ENCODE peak calls at places on chromosomes 6 and 20, in five cellular contexts. D, X, K, C and A are unnamed samples.

GRCh38 chr6:160596433-160596832 is 67.6 kb downstream of the LPA start:
- DNase-seq in D (peak; percentile 2), X (no peak), K (no peak), C (no peak), A (no peak)

GRCh38 chr20:51335329-51335841 is 207.1 kb downstream of the NFATC2 start:
- DNase-seq in D (peak; percentile 100), X (no peak), K (no peak), C (peak; percentile 64), A (no peak)

GRCh38 chr6:4931530-4932505 is 72.0 kb downstream of the RPP40 start:
- DNase-seq in D (no peak), X (no peak), K (no peak), C (no peak), A (no peak)

GRCh38 chr6:93940381-93940780 is 521.0 kb upstream of the EPHA7 start:
- DNase-seq in D (no peak), X (no peak), K (no peak), C (no peak), A (no peak)

GRCh38 chr20:63829598-63829942 is 1.5 kb downstream of the ZBTB46 start:
- DNase-seq in D (no peak), X (no peak), K (no peak), C (no peak), A (peak; percentile 39)

GRCh38 chr6:48837744-48838143 is 625.3 kb downstream of the MMUT start:
- DNase-seq in D (no peak), X (no peak), K (no peak), C (no peak), A (no peak)

GRCh38 chr6:44653761-44654218 is 266.3 kb downstream of the CDC5L start:
- DNase-seq in D (peak; percentile 49), X (no peak), K (no peak), C (no peak), A (no peak)

GRCh38 chr6:161169060-161169459 is 104.8 kb downstream of the AGPAT4 start:
- DNase-seq in D (no peak), X (no peak), K (no peak), C (no peak), A (no peak)

GRCh38 chr6:149032599-149033405 is 284.7 kb upstream of the TAB2 start:
- DNase-seq in D (peak; percentile 97), X (no peak), K (peak; percentile 74), C (peak; percentile 66), A (peak; percentile 86)

GRCh38 chr6:36787210-36787609 is 52.0 kb downstream of the CPNE5 start:
- DNase-seq in D (no peak), X (no peak), K (no peak), C (no peak), A (no peak)

GRCh38 chr20:38168791-38169589 is 3.9 kb upstream of the TGM2 start:
- DNase-seq in D (peak; percentile 89), X (no peak), K (peak; percentile 85), C (no peak), A (peak; percentile 55)

GRCh38 chr6:4186391-4186790 is 51.0 kb upstream of the ECI2 start:
- DNase-seq in D (no peak), X (no peak), K (no peak), C (no peak), A (no peak)

GRCh38 chr20:51366155-51366886 is 176.2 kb downstream of the NFATC2 start:
- DNase-seq in D (peak; percentile 100), X (no peak), K (no peak), C (peak; percentile 100), A (no peak)

GRCh38 chr6:37477656-37478435 is 21.8 kb downstream of the CCDC167 start:
- DNase-seq in D (no peak), X (no peak), K (no peak), C (no peak), A (no peak)

GRCh38 chr6:137926207-137926731 is 59.2 kb downstream of the TNFAIP3 start:
- DNase-seq in D (peak; percentile 79), X (no peak), K (no peak), C (peak; percentile 91), A (peak; percentile 74)

GRCh38 chr20:59159091-59159821 is 4.4 kb upstream of the ZNF831 start:
- DNase-seq in D (no peak), X (peak; percentile 49), K (no peak), C (no peak), A (no peak)

GRCh38 chr6:83114164-83114563 is 46.7 kb downstream of the DOP1A start:
- DNase-seq in D (peak; percentile 42), X (no peak), K (no peak), C (no peak), A (no peak)

GRCh38 chr20:52972965-52973819 is 1.0 kb downstream of the TSHZ2 start:
- DNase-seq in D (no peak), X (peak; percentile 25), K (peak; percentile 65), C (no peak), A (no peak)

GRCh38 chr20:57657537-57658446 is 37.6 kb upstream of the ZBP1 start:
- DNase-seq in D (no peak), X (peak; percentile 37), K (peak; percentile 47), C (no peak), A (no peak)

GRCh38 chr6:149905371-149905910 is 7.5 kb upstream of the RAET1E start:
- DNase-seq in D (no peak), X (no peak), K (no peak), C (no peak), A (no peak)

GRCh38 chr6:72553531-72554202 is 68.2 kb upstream of the KCNQ5 start:
- DNase-seq in D (peak; percentile 39), X (no peak), K (no peak), C (peak; percentile 77), A (peak; percentile 4)

GRCh38 chr6:160007581-160007980 is 38.7 kb downstream of the IGF2R start:
- DNase-seq in D (no peak), X (no peak), K (no peak), C (no peak), A (no peak)

GRCh38 chr6:3775906-3776305 is 24.4 kb upstream of the PXDC1 start:
- DNase-seq in D (no peak), X (no peak), K (no peak), C (no peak), A (no peak)

GRCh38 chr6:14021449-14021848 is 96.1 kb upstream of the CD83 start:
- DNase-seq in D (no peak), X (no peak), K (no peak), C (no peak), A (no peak)

GRCh38 chr6:122365775-122366403 is 33.6 kb upstream of the HSF2 start:
- DNase-seq in D (no peak), X (no peak), K (no peak), C (no peak), A (no peak)

GRCh38 chr20:60700728-60701127 is 551.3 kb upstream of the CDH4 start:
- DNase-seq in D (no peak), X (no peak), K (no peak), C (no peak), A (no peak)

GRCh38 chr20:47274449-47275108 is 81.9 kb downstream of the ZMYND8 start:
- DNase-seq in D (peak; percentile 98), X (no peak), K (no peak), C (peak; percentile 94), A (peak; percentile 67)

GRCh38 chr6:125790403-125791150 is at the start of gene NCOA7:
- DNase-seq in D (peak; percentile 78), X (peak; percentile 67), K (peak; percentile 85), C (no peak), A (peak; percentile 85)

GRCh38 chr6:166005846-166006592 is 161.6 kb downstream of the TBXT start:
- DNase-seq in D (peak; percentile 83), X (no peak), K (no peak), C (no peak), A (no peak)

GRCh38 chr6:42791706-42792320 is 10.0 kb downstream of the BICRAL start:
- DNase-seq in D (no peak), X (no peak), K (no peak), C (no peak), A (no peak)

GRCh38 chr20:675453-676314 is at the start of gene SCRT2:
- DNase-seq in D (peak; percentile 76), X (peak; percentile 56), K (peak; percentile 84), C (no peak), A (peak; percentile 75)

GRCh38 chr6:39086294-39086693 is 28.7 kb downstream of the SAYSD1 start:
- DNase-seq in D (no peak), X (no peak), K (no peak), C (no peak), A (peak; percentile 65)

GRCh38 chr20:12928358-12928754 is 80.4 kb upstream of the SPTLC3 start:
- DNase-seq in D (peak; percentile 28), X (no peak), K (no peak), C (no peak), A (no peak)

GRCh38 chr6:30743099-30744053 is 889 bp upstream of the FLOT1 start:
- DNase-seq in D (no peak), X (no peak), K (no peak), C (no peak), A (peak; percentile 35)

GRCh38 chr20:35568645-35569044 is 26.8 kb downstream of the ERGIC3 start:
- DNase-seq in D (peak; percentile 20), X (no peak), K (no peak), C (no peak), A (peak; percentile 25)

GRCh38 chr6:111985202-111985731 is 68.6 kb upstream of the CCN6 start:
- DNase-seq in D (peak; percentile 84), X (no peak), K (no peak), C (peak; percentile 94), A (no peak)

GRCh38 chr20:57032847-57033246 is 233.6 kb downstream of the BMP7 start:
- DNase-seq in D (peak; percentile 44), X (no peak), K (no peak), C (no peak), A (no peak)

GRCh38 chr20:9689041-9689440 is 149.8 kb downstream of the PAK5 start:
- DNase-seq in D (no peak), X (no peak), K (no peak), C (no peak), A (no peak)

GRCh38 chr20:7333846-7334245 is 566.4 kb downstream of the BMP2 start:
- DNase-seq in D (no peak), X (no peak), K (no peak), C (no peak), A (no peak)

GRCh38 chr6:56399672-56400263 is 152.4 kb upstream of the COL21A1 start:
- DNase-seq in D (no peak), X (no peak), K (peak; percentile 71), C (no peak), A (no peak)